ENCODE peak calls at places on chromosomes 16 and 17, in seven cellular contexts. H is OCI-LY7; F is effector memory CD4-positive, alpha-beta T cell; Y is RWPE1; J is mesenchymal stem cell; I is right lobe of liver; R is fibroblast of lung. M is an unnamed sample.

GRCh38 chr17:50466371-50467113 is 2.1 kb downstream of the CHAD start:
- DNase-seq in I (peak), H (no peak), J (no peak), F (no peak), R (no peak), Y (no peak), M (no peak)

GRCh38 chr16:66250686-66251405 is 115.6 kb upstream of the CDH5 start:
- DNase-seq in F (no peak), J (peak), I (no peak), Y (no peak), R (peak), H (no peak), M (no peak)

GRCh38 chr16:57304169-57305061 is 19.9 kb upstream of the PLLP start:
- DNase-seq in J (peak), F (no peak), Y (no peak), I (peak), H (no peak), R (peak), M (no peak)

GRCh38 chr17:33924105-33924504 is 331.0 kb upstream of the CCL2 start:
- DNase-seq in R (no peak), F (no peak), H (no peak), Y (no peak), I (no peak), J (no peak), M (no peak)

GRCh38 chr17:48160177-48160967 is 52.8 kb downstream of the SNX11 start:
- DNase-seq in H (no peak), I (peak), R (no peak), Y (no peak), J (no peak), F (no peak), M (no peak)

GRCh38 chr16:78289844-78290277 is 190.4 kb downstream of the WWOX start:
- DNase-seq in J (no peak), H (no peak), Y (no peak), R (no peak), I (no peak), F (no peak), M (no peak)

GRCh38 chr16:65283238-65283651 is 161.4 kb upstream of the CDH11 start:
- DNase-seq in Y (no peak), R (peak), J (no peak), I (no peak), F (no peak), H (no peak), M (no peak)

GRCh38 chr16:57411362-57411976 is 6.9 kb downstream of the CCL17 start:
- DNase-seq in H (no peak), Y (no peak), F (no peak), I (no peak), J (no peak), R (no peak), M (no peak)

GRCh38 chr17:78745407-78746088 is 36.5 kb downstream of the CYTH1 start:
- DNase-seq in J (peak), H (peak), Y (no peak), F (no peak), I (no peak), R (peak), M (no peak)

GRCh38 chr17:39799395-39799794 is 61.7 kb downstream of the GRB7 start:
- DNase-seq in I (no peak), J (no peak), R (no peak), H (peak), Y (no peak), F (no peak), M (no peak)

GRCh38 chr17:64723781-64724180 is 61.7 kb upstream of the SMURF2 start:
- DNase-seq in J (no peak), R (peak), Y (no peak), I (no peak), H (no peak), F (no peak), M (no peak)
- H3K27ac ChIP-seq in J (peak), R (peak), Y (no peak), I (no peak), H (no peak), F (no peak), M (no peak)

GRCh38 chr16:80628254-80628653 is 87.5 kb downstream of the DYNLRB2 start:
- DNase-seq in R (no peak), H (no peak), F (no peak), J (no peak), Y (no peak), I (no peak), M (no peak)

GRCh38 chr16:80631581-80631980 is 90.8 kb downstream of the DYNLRB2 start:
- DNase-seq in F (no peak), I (no peak), R (peak), H (no peak), Y (no peak), J (no peak), M (no peak)

GRCh38 chr16:80622007-80622406 is 81.2 kb downstream of the DYNLRB2 start:
- DNase-seq in F (no peak), Y (no peak), H (no peak), R (no peak), J (no peak), I (no peak), M (no peak)

GRCh38 chr16:80623376-80623775 is 82.6 kb downstream of the DYNLRB2 start:
- DNase-seq in I (no peak), H (no peak), R (peak), J (no peak), Y (no peak), F (no peak), M (no peak)

DNA sequence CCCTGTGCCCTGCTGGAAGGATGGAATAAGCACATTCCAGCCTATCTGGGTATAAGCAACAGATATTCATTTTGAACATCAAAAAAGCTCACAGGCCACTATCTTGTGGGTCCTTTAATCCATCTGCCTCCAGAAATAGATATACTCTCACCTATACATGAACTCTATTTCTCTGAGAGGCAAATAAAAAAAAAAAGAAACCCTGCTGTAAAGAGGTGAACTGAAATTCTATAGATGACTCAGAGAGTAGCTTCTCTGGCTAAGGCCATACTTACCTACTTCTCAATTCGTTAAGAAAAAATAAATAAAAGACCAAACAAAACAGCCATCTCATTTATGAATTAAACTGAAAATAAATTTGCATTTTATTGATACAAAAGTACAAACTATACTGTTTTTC is 86.3 kb downstream of the DYNLRB2 start:
- DNase-seq in F (no peak), R (no peak), I (no peak), Y (no peak), H (no peak), J (no peak), M (no peak)
- H3K27ac ChIP-seq in F (no peak), R (no peak), I (no peak), Y (no peak), H (no peak), J (no peak), M (no peak)

DNA sequence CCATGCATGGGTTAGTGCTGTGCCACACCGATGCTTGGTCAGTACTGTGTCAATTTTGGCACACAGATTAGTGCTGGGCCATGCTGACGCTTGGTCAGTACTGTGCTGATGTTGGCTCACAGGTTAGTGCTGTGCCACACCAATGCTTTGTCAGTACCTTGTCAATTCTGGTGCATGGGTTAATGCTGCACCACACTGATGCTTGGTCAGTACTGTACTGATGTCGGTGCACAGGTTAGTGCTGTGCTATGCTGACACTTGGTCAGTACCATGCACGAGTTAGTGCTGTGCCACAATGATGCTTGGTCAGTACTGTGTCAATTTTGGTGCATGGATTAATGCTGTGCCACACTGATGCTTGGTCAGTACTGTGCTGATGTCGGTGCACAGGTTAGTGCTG is 103.0 kb downstream of the NPIPB11 start:
- DNase-seq in J (no peak), Y (no peak), F (no peak), H (no peak), I (no peak), R (no peak), M (no peak)
- H3K27ac ChIP-seq in J (no peak), Y (no peak), F (no peak), H (no peak), I (no peak), R (no peak), M (no peak)

GRCh38 chr16:69724414-69724873 is 1.9 kb downstream of the NQO1 start:
- DNase-seq in I (no peak), Y (no peak), H (no peak), R (no peak), J (no peak), F (no peak), M (no peak)
- H3K27ac ChIP-seq in I (no peak), Y (peak), H (no peak), R (no peak), J (no peak), F (no peak), M (no peak)

GRCh38 chr16:2206420-2206779 is 1.1 kb downstream of the MLST8 start:
- DNase-seq in J (no peak), F (no peak), H (no peak), R (no peak), I (no peak), Y (no peak), M (no peak)

GRCh38 chr16:2205967-2206313 is 686 bp downstream of the MLST8 start:
- DNase-seq in R (no peak), F (no peak), Y (no peak), I (no peak), J (no peak), H (no peak), M (no peak)

GRCh38 chr16:2205104-2205966 is at the start of gene MLST8:
- DNase-seq in Y (peak), H (peak), F (peak), J (peak), I (peak), R (peak), M (peak)

GRCh38 chr16:2206780-2207433 is 1.7 kb downstream of the MLST8 start:
- DNase-seq in J (no peak), I (no peak), H (no peak), Y (no peak), F (no peak), R (no peak), M (no peak)

GRCh38 chr16:2204727-2205103 is 539 bp upstream of the MLST8 start:
- DNase-seq in J (no peak), R (no peak), Y (no peak), F (no peak), H (no peak), I (no peak), M (no peak)
- H3K27ac ChIP-seq in J (no peak), R (peak), Y (peak), F (peak), H (peak), I (peak), M (peak)

GRCh38 chr17:71033336-71033735 is 864.0 kb downstream of the KCNJ2 start:
- DNase-seq in F (no peak), I (no peak), Y (no peak), R (no peak), J (no peak), H (no peak), M (no peak)
- H3K27ac ChIP-seq in F (no peak), I (no peak), Y (no peak), R (no peak), J (no peak), H (no peak), M (no peak)